ENCODE peak calls at places on chromosomes 11 and 22, in seven cellular contexts. Q, C, E, M, H, B and P are unnamed samples.

GRCh38 chr22:37905534-37906363 is at the start of gene MICALL1:
- DNase-seq in Q (peak; percentile 62), C (no peak), E (peak; percentile 65), M (no peak), H (peak; percentile 79), B (peak; percentile 45), P (peak; percentile 73)

GRCh38 chr11:129143335-129143734 is 48.8 kb downstream of the ARHGAP32 start:
- DNase-seq in Q (no peak), C (peak; percentile 97), E (peak; percentile 47), M (no peak), H (peak; percentile 100), B (no peak), P (peak; percentile 80)

GRCh38 chr11:92941676-92942571 is 27.5 kb upstream of the MTNR1B start:
- DNase-seq in Q (no peak), C (peak; percentile 20), E (peak; percentile 49), M (peak; percentile 77), H (no peak), B (no peak), P (peak; percentile 34)

GRCh38 chr22:30025187-30025586 is 55.1 kb upstream of the HORMAD2 start:
- DNase-seq in Q (no peak), C (no peak), E (no peak), M (no peak), H (no peak), B (no peak), P (no peak)

GRCh38 chr11:69947059-69947771 is 128.0 kb upstream of the FGF3 start:
- DNase-seq in Q (no peak), C (no peak), E (no peak), M (no peak), H (no peak), B (no peak), P (no peak)

GRCh38 chr11:40328890-40329617 is 1130.4 kb downstream of the LRRC4C start:
- DNase-seq in Q (no peak), C (peak; percentile 100), E (peak; percentile 86), M (no peak), H (peak; percentile 100), B (no peak), P (peak; percentile 84)

GRCh38 chr11:33699515-33700424 is 856 bp downstream of the C11orf91 start:
- DNase-seq in Q (no peak), C (no peak), E (no peak), M (no peak), H (no peak), B (no peak), P (peak; percentile 44)

GRCh38 chr11:75151346-75152047 is 590 bp downstream of the SLCO2B1 start:
- DNase-seq in Q (no peak), C (no peak), E (no peak), M (no peak), H (no peak), B (no peak), P (no peak)

GRCh38 chr11:5196731-5197130 is 3.8 kb downstream of the OR51V1 start:
- DNase-seq in Q (no peak), C (no peak), E (no peak), M (no peak), H (no peak), B (no peak), P (no peak)

GRCh38 chr11:68016161-68016903 is 6.2 kb downstream of the ALDH3B1 start:
- DNase-seq in Q (no peak), C (no peak), E (no peak), M (no peak), H (no peak), B (no peak), P (no peak)

GRCh38 chr11:57491371-57492061 is 24.0 kb downstream of the SLC43A1 start:
- DNase-seq in Q (peak; percentile 41), C (no peak), E (no peak), M (peak; percentile 51), H (no peak), B (peak; percentile 24), P (peak; percentile 61)

GRCh38 chr11:17846852-17847453 is 112.4 kb downstream of the KCNC1 start:
- DNase-seq in Q (no peak), C (peak; percentile 18), E (no peak), M (no peak), H (peak; percentile 68), B (no peak), P (peak; percentile 34)

GRCh38 chr22:46959369-46959768 is 196.9 kb downstream of the TBC1D22A start:
- DNase-seq in Q (no peak), C (no peak), E (no peak), M (no peak), H (no peak), B (no peak), P (no peak)

GRCh38 chr11:34199525-34199924 is 94.1 kb downstream of the NAT10 start:
- DNase-seq in Q (no peak), C (no peak), E (no peak), M (no peak), H (no peak), B (no peak), P (no peak)

GRCh38 chr11:23206736-23207336 is 346.6 kb upstream of the CCDC179 start:
- DNase-seq in Q (no peak), C (no peak), E (no peak), M (no peak), H (peak; percentile 40), B (no peak), P (no peak)

GRCh38 chr22:27416553-27417427 is 384.8 kb downstream of the MN1 start:
- DNase-seq in Q (no peak), C (peak; percentile 84), E (peak; percentile 65), M (no peak), H (peak; percentile 93), B (no peak), P (peak; percentile 97)

GRCh38 chr11:21622995-21623394 is 569.9 kb upstream of the ANO5 start:
- DNase-seq in Q (no peak), C (no peak), E (no peak), M (peak; percentile 34), H (no peak), B (no peak), P (no peak)

GRCh38 chr22:27393371-27393770 is 408.2 kb downstream of the MN1 start:
- DNase-seq in Q (no peak), C (no peak), E (no peak), M (no peak), H (no peak), B (no peak), P (no peak)

GRCh38 chr11:20360650-20361049 is 2.9 kb upstream of the HTATIP2 start:
- DNase-seq in Q (no peak), C (peak; percentile 20), E (no peak), M (peak; percentile 24), H (peak; percentile 16), B (peak; percentile 15), P (no peak)

GRCh38 chr11:12120031-12121008 is 9.9 kb downstream of the MICAL2 start:
- DNase-seq in Q (no peak), C (no peak), E (peak; percentile 53), M (no peak), H (no peak), B (no peak), P (no peak)

GRCh38 chr11:975824-976223 is 50.2 kb downstream of the AP2A2 start:
- DNase-seq in Q (no peak), C (peak; percentile 9), E (peak; percentile 12), M (peak; percentile 79), H (peak; percentile 28), B (no peak), P (no peak)

GRCh38 chr11:57471496-57471895 is 11.2 kb downstream of the RTN4RL2 start:
- DNase-seq in Q (no peak), C (no peak), E (no peak), M (no peak), H (no peak), B (no peak), P (no peak)

GRCh38 chr11:114155116-114155515 is 95.6 kb downstream of the ZBTB16 start:
- DNase-seq in Q (no peak), C (no peak), E (no peak), M (no peak), H (no peak), B (no peak), P (no peak)

GRCh38 chr11:96105944-96106343 is 182.0 kb upstream of the MTMR2 start:
- DNase-seq in Q (no peak), C (no peak), E (no peak), M (no peak), H (no peak), B (no peak), P (no peak)

GRCh38 chr11:112961751-112962747 is 829 bp downstream of the NCAM1 start:
- DNase-seq in Q (peak; percentile 22), C (no peak), E (peak; percentile 6), M (no peak), H (no peak), B (no peak), P (peak; percentile 57)

GRCh38 chr11:2477936-2478335 is 33.1 kb downstream of the KCNQ1 start:
- DNase-seq in Q (no peak), C (no peak), E (no peak), M (no peak), H (no peak), B (no peak), P (no peak)

GRCh38 chr22:36417281-36417686 is 29.5 kb upstream of the MYH9 start:
- DNase-seq in Q (no peak), C (no peak), E (no peak), M (no peak), H (peak; percentile 76), B (no peak), P (peak; percentile 59)

GRCh38 chr11:64060861-64061444 is 25.2 kb downstream of the FLRT1 start:
- DNase-seq in Q (peak; percentile 52), C (no peak), E (peak; percentile 32), M (no peak), H (peak; percentile 19), B (peak; percentile 19), P (no peak)

GRCh38 chr11:115624065-115624464 is 119.8 kb upstream of the CADM1 start:
- DNase-seq in Q (no peak), C (no peak), E (no peak), M (no peak), H (no peak), B (no peak), P (no peak)

GRCh38 chr11:1949302-1949701 is 2.2 kb downstream of the MRPL23 start:
- DNase-seq in Q (no peak), C (no peak), E (no peak), M (no peak), H (no peak), B (no peak), P (no peak)